ENCODE peak calls at places on chromosomes 12 and 14, in six cellular contexts. One of them, this sample, is unnamed.

GRCh38 chr14:79354336-79354735 is 857.0 kb downstream of the DIO2 start:
- DNase-seq in heart right ventricle: no peak
- DNase-seq in RWPE1: no peak
- DNase-seq in AG04450: no peak
- DNase-seq in Panc1: no peak
- DNase-seq in adrenal gland: no peak
- DNase-seq in this sample: no peak

GRCh38 chr14:54600685-54601084 is 33.8 kb downstream of the SAMD4A start:
- DNase-seq in heart right ventricle: no peak
- DNase-seq in RWPE1: no peak
- DNase-seq in AG04450: peak
- DNase-seq in Panc1: no peak
- DNase-seq in adrenal gland: no peak
- DNase-seq in this sample: no peak

GRCh38 chr12:91414636-91415035 is 232.0 kb upstream of the DCN start:
- DNase-seq in heart right ventricle: no peak
- DNase-seq in RWPE1: no peak
- DNase-seq in AG04450: no peak
- DNase-seq in Panc1: no peak
- DNase-seq in adrenal gland: no peak
- DNase-seq in this sample: no peak

GRCh38 chr12:41055875-41056577 is 132.1 kb upstream of the PDZRN4 start:
- DNase-seq in heart right ventricle: no peak
- DNase-seq in RWPE1: no peak
- DNase-seq in AG04450: no peak
- DNase-seq in Panc1: no peak
- DNase-seq in adrenal gland: no peak
- DNase-seq in this sample: no peak

GRCh38 chr12:67693895-67694294 is 45.4 kb downstream of the DYRK2 start:
- DNase-seq in heart right ventricle: no peak
- DNase-seq in RWPE1: no peak
- DNase-seq in AG04450: no peak
- DNase-seq in Panc1: no peak
- DNase-seq in adrenal gland: no peak
- DNase-seq in this sample: no peak

GRCh38 chr14:104428333-104428851 is 151.2 kb upstream of the C14orf180 start:
- DNase-seq in heart right ventricle: no peak
- DNase-seq in RWPE1: no peak
- DNase-seq in AG04450: no peak
- DNase-seq in Panc1: no peak
- DNase-seq in adrenal gland: no peak
- DNase-seq in this sample: no peak

GRCh38 chr14:64060648-64061096 is 207.9 kb downstream of the SYNE2 start:
- DNase-seq in heart right ventricle: no peak
- DNase-seq in RWPE1: peak
- DNase-seq in AG04450: no peak
- DNase-seq in Panc1: peak
- DNase-seq in adrenal gland: no peak
- DNase-seq in this sample: no peak

GRCh38 chr14:50864911-50865310 is 6.9 kb upstream of the ABHD12B start:
- DNase-seq in heart right ventricle: no peak
- DNase-seq in RWPE1: no peak
- DNase-seq in AG04450: no peak
- DNase-seq in Panc1: no peak
- DNase-seq in adrenal gland: no peak
- DNase-seq in this sample: no peak

GRCh38 chr14:23121401-23121800 is 2.3 kb upstream of the CEBPE start:
- DNase-seq in heart right ventricle: no peak
- DNase-seq in RWPE1: no peak
- DNase-seq in AG04450: no peak
- DNase-seq in Panc1: no peak
- DNase-seq in adrenal gland: peak
- DNase-seq in this sample: no peak

GRCh38 chr14:58783801-58784511 is 146.2 kb downstream of the DACT1 start:
- DNase-seq in heart right ventricle: no peak
- DNase-seq in RWPE1: no peak
- DNase-seq in AG04450: no peak
- DNase-seq in Panc1: no peak
- DNase-seq in adrenal gland: no peak
- DNase-seq in this sample: no peak

GRCh38 chr12:34033628-34034296 is 11.5 kb downstream of the ALG10 start:
- DNase-seq in heart right ventricle: no peak
- DNase-seq in RWPE1: peak
- DNase-seq in AG04450: peak
- DNase-seq in Panc1: no peak
- DNase-seq in adrenal gland: no peak
- DNase-seq in this sample: no peak

GRCh38 chr14:34069854-34070582 is 119.1 kb upstream of the EGLN3 start:
- DNase-seq in heart right ventricle: no peak
- DNase-seq in RWPE1: no peak
- DNase-seq in AG04450: no peak
- DNase-seq in Panc1: no peak
- DNase-seq in adrenal gland: no peak
- DNase-seq in this sample: no peak

GRCh38 chr14:78933948-78934524 is 763.9 kb downstream of the NRXN3 start:
- DNase-seq in heart right ventricle: no peak
- DNase-seq in RWPE1: peak
- DNase-seq in AG04450: peak
- DNase-seq in Panc1: no peak
- DNase-seq in adrenal gland: no peak
- DNase-seq in this sample: no peak

GRCh38 chr12:34291426-34291901 is 269.2 kb downstream of the ALG10 start:
- DNase-seq in heart right ventricle: no peak
- DNase-seq in RWPE1: no peak
- DNase-seq in AG04450: no peak
- DNase-seq in Panc1: no peak
- DNase-seq in adrenal gland: no peak
- DNase-seq in this sample: no peak

GRCh38 chr12:109548258-109548657 is 25.0 kb downstream of the MMAB start:
- DNase-seq in heart right ventricle: no peak
- DNase-seq in RWPE1: no peak
- DNase-seq in AG04450: no peak
- DNase-seq in Panc1: no peak
- DNase-seq in adrenal gland: no peak
- DNase-seq in this sample: no peak

GRCh38 chr12:52120951-52121847 is 41.7 kb downstream of the SMIM41 start:
- DNase-seq in heart right ventricle: no peak
- DNase-seq in RWPE1: no peak
- DNase-seq in AG04450: no peak
- DNase-seq in Panc1: no peak
- DNase-seq in adrenal gland: no peak
- DNase-seq in this sample: no peak

GRCh38 chr14:95318399-95318834 is 1.3 kb downstream of the CLMN start:
- DNase-seq in heart right ventricle: no peak
- DNase-seq in RWPE1: no peak
- DNase-seq in AG04450: no peak
- DNase-seq in Panc1: no peak
- DNase-seq in adrenal gland: no peak
- DNase-seq in this sample: no peak

GRCh38 chr12:109147954-109148353 is 31.6 kb downstream of the ACACB start:
- DNase-seq in heart right ventricle: no peak
- DNase-seq in RWPE1: no peak
- DNase-seq in AG04450: no peak
- DNase-seq in Panc1: no peak
- DNase-seq in adrenal gland: peak
- DNase-seq in this sample: no peak

GRCh38 chr14:64279719-64280668 is 14.2 kb downstream of the ESR2 start:
- DNase-seq in heart right ventricle: no peak
- DNase-seq in RWPE1: no peak
- DNase-seq in AG04450: no peak
- DNase-seq in Panc1: no peak
- DNase-seq in adrenal gland: no peak
- DNase-seq in this sample: no peak

GRCh38 chr12:107027304-107028053 is 40.5 kb upstream of the MTERF2 start:
- DNase-seq in heart right ventricle: no peak
- DNase-seq in RWPE1: peak
- DNase-seq in AG04450: peak
- DNase-seq in Panc1: peak
- DNase-seq in adrenal gland: no peak
- DNase-seq in this sample: no peak

GRCh38 chr12:63276537-63277365 is 125.8 kb upstream of the AVPR1A start:
- DNase-seq in heart right ventricle: no peak
- DNase-seq in RWPE1: peak
- DNase-seq in AG04450: no peak
- DNase-seq in Panc1: no peak
- DNase-seq in adrenal gland: peak
- DNase-seq in this sample: no peak

GRCh38 chr12:96427269-96427729 is 27.1 kb upstream of the CDK17 start:
- DNase-seq in heart right ventricle: peak
- DNase-seq in RWPE1: peak
- DNase-seq in AG04450: peak
- DNase-seq in Panc1: peak
- DNase-seq in adrenal gland: peak
- DNase-seq in this sample: peak

GRCh38 chr12:33718631-33719030 is 279.0 kb upstream of the SYT10 start:
- DNase-seq in heart right ventricle: no peak
- DNase-seq in RWPE1: no peak
- DNase-seq in AG04450: no peak
- DNase-seq in Panc1: no peak
- DNase-seq in adrenal gland: no peak
- DNase-seq in this sample: no peak

GRCh38 chr12:54030889-54031860 is 1.7 kb upstream of the HOXC5 start:
- DNase-seq in heart right ventricle: no peak
- DNase-seq in RWPE1: no peak
- DNase-seq in AG04450: no peak
- DNase-seq in Panc1: no peak
- DNase-seq in adrenal gland: peak
- DNase-seq in this sample: peak

GRCh38 chr12:99390707-99391106 is 256.8 kb upstream of the GARIN6 start:
- DNase-seq in heart right ventricle: no peak
- DNase-seq in RWPE1: no peak
- DNase-seq in AG04450: no peak
- DNase-seq in Panc1: no peak
- DNase-seq in adrenal gland: peak
- DNase-seq in this sample: no peak

GRCh38 chr12:125340791-125341190 is 275.6 kb downstream of the AACS start:
- DNase-seq in heart right ventricle: no peak
- DNase-seq in RWPE1: no peak
- DNase-seq in AG04450: no peak
- DNase-seq in Panc1: no peak
- DNase-seq in adrenal gland: no peak
- DNase-seq in this sample: no peak

GRCh38 chr14:69005432-69006148 is 26.5 kb upstream of the ACTN1 start:
- DNase-seq in heart right ventricle: peak
- DNase-seq in RWPE1: peak
- DNase-seq in AG04450: peak
- DNase-seq in Panc1: peak
- DNase-seq in adrenal gland: peak
- DNase-seq in this sample: no peak

GRCh38 chr12:54017027-54017788 is 8.4 kb downstream of the HOXC8 start:
- DNase-seq in heart right ventricle: no peak
- DNase-seq in RWPE1: peak
- DNase-seq in AG04450: no peak
- DNase-seq in Panc1: no peak
- DNase-seq in adrenal gland: peak
- DNase-seq in this sample: no peak

GRCh38 chr14:61537567-61538463 is 157.5 kb upstream of the HIF1A start:
- DNase-seq in heart right ventricle: no peak
- DNase-seq in RWPE1: peak
- DNase-seq in AG04450: no peak
- DNase-seq in Panc1: no peak
- DNase-seq in adrenal gland: peak
- DNase-seq in this sample: no peak

GRCh38 chr12:20616093-20616492 is 79.0 kb upstream of the SLCO1C1 start:
- DNase-seq in heart right ventricle: no peak
- DNase-seq in RWPE1: no peak
- DNase-seq in AG04450: no peak
- DNase-seq in Panc1: no peak
- DNase-seq in adrenal gland: no peak
- DNase-seq in this sample: no peak
- TF ChIP-seq CTCF in heart right ventricle: no peak
- TF ChIP-seq CTCF in RWPE1: no peak
- TF ChIP-seq CTCF in AG04450: no peak
- TF ChIP-seq CTCF in Panc1: no peak
- TF ChIP-seq CTCF in adrenal gland: no peak
- TF ChIP-seq CTCF in this sample: no peak

DNA sequence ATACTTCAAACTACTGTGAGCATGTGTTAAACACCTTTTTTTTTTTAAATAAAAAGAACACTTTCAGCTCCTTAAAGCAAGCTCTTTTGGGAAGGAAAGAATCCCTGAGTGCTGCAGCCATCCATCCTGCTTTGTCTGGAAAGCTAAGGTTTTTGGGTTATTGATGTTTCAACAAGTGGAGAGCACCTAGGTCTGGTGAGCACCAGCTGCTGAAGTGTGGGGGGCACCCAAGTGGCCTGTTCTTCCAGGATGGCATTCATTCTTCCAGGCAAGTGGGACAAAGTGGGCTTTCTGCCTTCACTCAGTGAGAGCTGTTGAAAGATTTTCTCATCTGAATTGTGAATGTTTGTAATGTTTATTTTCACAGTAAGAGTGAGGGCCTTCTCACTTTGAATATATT is 49.9 kb downstream of the BORCS5 start:
- DNase-seq in heart right ventricle: no peak
- DNase-seq in RWPE1: no peak
- DNase-seq in AG04450: no peak
- DNase-seq in Panc1: no peak
- DNase-seq in adrenal gland: no peak
- DNase-seq in this sample: no peak
- TF ChIP-seq CTCF in heart right ventricle: no peak
- TF ChIP-seq CTCF in RWPE1: no peak
- TF ChIP-seq CTCF in AG04450: no peak
- TF ChIP-seq CTCF in Panc1: no peak
- TF ChIP-seq CTCF in adrenal gland: no peak
- TF ChIP-seq CTCF in this sample: no peak

DNA sequence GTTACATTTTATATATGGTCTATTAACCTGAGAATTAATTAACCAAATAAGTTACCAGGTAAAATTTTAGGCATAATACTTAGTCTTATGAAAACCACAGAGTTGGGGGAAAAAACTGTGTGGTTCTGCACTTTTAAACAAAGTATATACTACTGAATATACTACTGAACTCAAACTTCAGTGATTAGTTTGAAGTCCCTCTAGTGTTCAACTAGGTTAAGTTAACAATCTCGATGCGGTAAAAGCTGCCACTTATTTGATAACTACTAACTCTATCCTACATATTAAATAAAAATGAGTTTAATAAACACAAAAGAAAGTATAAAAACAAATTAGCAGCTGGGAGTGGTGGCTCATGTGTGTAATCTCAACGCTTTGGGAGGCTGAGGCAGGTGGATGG is 56.7 kb downstream of the MED13L start:
- DNase-seq in heart right ventricle: no peak
- DNase-seq in RWPE1: no peak
- DNase-seq in AG04450: no peak
- DNase-seq in Panc1: no peak
- DNase-seq in adrenal gland: no peak
- DNase-seq in this sample: no peak
- TF ChIP-seq CTCF in heart right ventricle: no peak
- TF ChIP-seq CTCF in RWPE1: no peak
- TF ChIP-seq CTCF in AG04450: no peak
- TF ChIP-seq CTCF in Panc1: peak
- TF ChIP-seq CTCF in adrenal gland: no peak
- TF ChIP-seq CTCF in this sample: peak

DNA sequence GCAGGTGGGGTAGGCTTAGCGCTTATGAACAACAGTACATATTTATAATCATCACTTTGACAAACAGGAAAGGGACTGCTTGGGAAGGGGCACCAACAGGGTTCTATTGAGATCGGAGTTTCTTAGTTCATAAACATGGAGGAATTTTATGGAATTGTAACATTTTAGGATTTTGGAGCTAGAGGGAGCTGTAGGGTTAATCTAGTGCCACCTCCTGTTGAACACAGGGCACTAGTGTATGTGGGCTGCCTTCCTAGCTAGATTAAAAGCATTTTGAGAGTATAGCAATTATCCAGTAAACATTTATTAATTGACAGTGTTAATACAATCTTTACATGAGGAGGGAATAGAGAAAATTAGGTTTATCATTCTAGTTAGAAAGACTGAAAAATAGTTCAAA is 23.1 kb upstream of the TBC1D30 start:
- DNase-seq in heart right ventricle: no peak
- DNase-seq in RWPE1: peak
- DNase-seq in AG04450: no peak
- DNase-seq in Panc1: no peak
- DNase-seq in adrenal gland: no peak
- DNase-seq in this sample: no peak
- TF ChIP-seq CTCF in heart right ventricle: no peak
- TF ChIP-seq CTCF in RWPE1: no peak
- TF ChIP-seq CTCF in AG04450: peak
- TF ChIP-seq CTCF in Panc1: peak
- TF ChIP-seq CTCF in adrenal gland: no peak
- TF ChIP-seq CTCF in this sample: no peak

This sample was measured in mesothelial cell of epicardium.